ENCODE peak calls at places on chromosomes 3 and 15, in six cellular contexts. K is H1, L is SK-N-SH, G is GM12878, D is K562, H is HepG2. O is an unnamed sample.

GRCh38 chr3:108477511-108478147 is 32.8 kb downstream of the MYH15 start:
- DNase-seq in K (peak; percentile 66), L (peak; percentile 38), G (peak; percentile 12), D (peak; percentile 62), H (peak; percentile 52), O (peak; percentile 20)

GRCh38 chr3:159787191-159787590 is 201.4 kb upstream of the IL12A start:
- DNase-seq in K (no peak), L (no peak), G (no peak), D (no peak), H (peak; percentile 85), O (no peak)

GRCh38 chr15:29632671-29633406 is 189.4 kb downstream of the TJP1 start:
- DNase-seq in K (peak; percentile 22), L (no peak), G (no peak), D (no peak), H (no peak), O (no peak)

GRCh38 chr15:68494573-68495105 is 62.7 kb upstream of the ITGA11 start:
- DNase-seq in K (no peak), L (no peak), G (no peak), D (no peak), H (no peak), O (no peak)

GRCh38 chr3:51999861-52000260 is 4.2 kb upstream of the RPL29 start:
- DNase-seq in K (no peak), L (no peak), G (no peak), D (peak; percentile 67), H (no peak), O (no peak)

GRCh38 chr3:72395654-72396415 is 452.4 kb downstream of the SHQ1 start:
- DNase-seq in K (no peak), L (no peak), G (no peak), D (no peak), H (no peak), O (no peak)

GRCh38 chr3:20028846-20029430 is 11.3 kb upstream of the KAT2B start:
- DNase-seq in K (no peak), L (no peak), G (no peak), D (no peak), H (no peak), O (no peak)

GRCh38 chr3:17795733-17796132 is 53.3 kb upstream of the TBC1D5 start:
- DNase-seq in K (no peak), L (no peak), G (no peak), D (no peak), H (no peak), O (no peak)

GRCh38 chr3:151009981-151010380 is 37.5 kb upstream of the CLRN1 start:
- DNase-seq in K (no peak), L (no peak), G (no peak), D (no peak), H (no peak), O (no peak)

GRCh38 chr3:151012753-151013152 is 40.2 kb upstream of the CLRN1 start:
- DNase-seq in K (no peak), L (no peak), G (no peak), D (no peak), H (no peak), O (no peak)

GRCh38 chr3:151011427-151011826 is 38.9 kb upstream of the CLRN1 start:
- DNase-seq in K (no peak), L (no peak), G (no peak), D (no peak), H (no peak), O (no peak)

GRCh38 chr3:151009430-151009829 is 36.9 kb upstream of the CLRN1 start:
- DNase-seq in K (no peak), L (no peak), G (no peak), D (no peak), H (no peak), O (no peak)

GRCh38 chr3:151008699-151009098 is 36.2 kb upstream of the CLRN1 start:
- DNase-seq in K (no peak), L (peak; percentile 8), G (no peak), D (no peak), H (no peak), O (no peak)
- TF ChIP-seq GABPA in K (no peak), L (no peak), G (no peak), D (no peak), H (no peak), O (no peak)

DNA sequence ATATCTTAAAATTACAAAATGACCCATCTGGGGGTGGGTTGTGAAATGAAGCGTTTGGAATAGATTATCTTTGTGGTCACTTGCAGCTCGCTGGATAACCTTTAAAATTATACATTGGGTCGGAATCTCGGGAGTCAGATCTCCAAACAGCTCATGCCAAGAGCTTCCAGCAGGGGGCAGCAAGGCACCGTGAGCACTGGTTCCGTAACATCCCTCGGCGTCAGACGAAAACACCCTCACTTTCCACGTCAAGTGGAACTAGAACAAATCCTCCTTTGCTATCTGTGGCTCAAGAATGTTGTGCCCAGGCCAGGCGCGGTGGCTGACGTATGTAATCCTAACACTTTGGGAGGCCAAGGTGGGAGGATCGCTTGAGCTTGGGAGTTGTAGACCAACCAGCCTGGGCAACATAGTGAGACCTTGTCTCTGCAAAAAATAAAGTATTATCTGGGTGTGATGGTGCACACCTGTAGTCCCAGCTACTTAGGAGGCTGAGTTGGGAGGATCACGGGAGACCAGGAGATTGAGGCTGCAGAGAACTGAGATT is 31.1 kb downstream of the UMPS start:
- DNase-seq in K (peak; percentile 91), L (peak; percentile 77), G (peak; percentile 49), D (peak; percentile 77), H (peak; percentile 66), O (peak; percentile 38)
- TF ChIP-seq GABPA in K (no peak), L (no peak), G (no peak), D (no peak), H (no peak), O (no peak)

GRCh38 chr15:79844221-79844620 is 52.6 kb downstream of the MTHFS start:
- DNase-seq in K (no peak), L (no peak), G (no peak), D (no peak), H (no peak), O (no peak)

GRCh38 chr15:79853492-79854328 is 43.1 kb downstream of the MTHFS start:
- DNase-seq in K (peak; percentile 59), L (peak; percentile 60), G (peak; percentile 52), D (peak; percentile 88), H (peak; percentile 58), O (peak; percentile 71)

GRCh38 chr15:79846539-79846938 is 50.3 kb downstream of the MTHFS start:
- DNase-seq in K (no peak), L (no peak), G (no peak), D (no peak), H (peak; percentile 11), O (no peak)

DNA sequence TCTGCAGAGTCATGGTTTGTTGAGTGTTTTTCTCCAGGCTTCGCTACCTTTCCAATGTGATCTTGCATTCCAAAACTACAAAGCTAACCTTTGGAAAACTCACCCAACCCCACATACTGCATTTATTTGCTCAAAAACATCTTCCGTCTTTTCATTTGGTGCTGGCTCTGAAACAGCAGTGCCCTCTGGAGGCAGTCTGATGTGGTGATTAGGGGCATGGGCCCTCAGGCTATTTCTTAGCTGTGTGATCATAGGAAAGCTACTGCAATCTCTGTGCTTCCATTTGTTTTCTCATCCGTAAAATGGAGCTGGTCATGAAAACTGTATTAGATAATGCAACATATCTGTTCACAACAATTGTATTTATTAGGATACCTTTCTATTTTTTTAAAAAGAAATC is 47.0 kb downstream of the MTHFS start:
- DNase-seq in K (peak; percentile 58), L (peak; percentile 30), G (no peak), D (peak; percentile 37), H (peak; percentile 12), O (no peak)
- TF ChIP-seq GABPA in K (no peak), L (no peak), G (no peak), D (no peak), H (no peak), O (no peak)

GRCh38 chr3:54262541-54262940 is 140.2 kb downstream of the CACNA2D3 start:
- DNase-seq in K (no peak), L (no peak), G (no peak), D (no peak), H (no peak), O (peak; percentile 57)
- TF ChIP-seq GABPA in K (no peak), L (no peak), G (no peak), D (no peak), H (no peak), O (peak; percentile 11)

GRCh38 chr3:24494616-24495333 is at the start of gene THRB:
- DNase-seq in K (peak; percentile 82), L (peak; percentile 89), G (no peak), D (peak; percentile 85), H (peak; percentile 56), O (no peak)
- TF ChIP-seq GABPA in K (no peak), L (no peak), G (no peak), D (no peak), H (no peak), O (no peak)

GRCh38 chr15:70579766-70580165 is 183.6 kb downstream of the UACA start:
- DNase-seq in K (no peak), L (no peak), G (no peak), D (no peak), H (no peak), O (no peak)
- TF ChIP-seq GABPA in K (no peak), L (no peak), G (no peak), D (no peak), H (no peak), O (no peak)

GRCh38 chr3:71001303-71001702 is 582.2 kb downstream of the FOXP1 start:
- DNase-seq in K (no peak), L (no peak), G (no peak), D (no peak), H (no peak), O (no peak)

GRCh38 chr3:71002298-71002697 is 581.2 kb downstream of the FOXP1 start:
- DNase-seq in K (no peak), L (no peak), G (no peak), D (no peak), H (no peak), O (no peak)

GRCh38 chr3:71000483-71000882 is 583.0 kb downstream of the FOXP1 start:
- DNase-seq in K (no peak), L (no peak), G (no peak), D (no peak), H (no peak), O (no peak)

GRCh38 chr3:70996082-70996481 is 587.4 kb downstream of the FOXP1 start:
- DNase-seq in K (no peak), L (no peak), G (no peak), D (no peak), H (no peak), O (no peak)

DNA sequence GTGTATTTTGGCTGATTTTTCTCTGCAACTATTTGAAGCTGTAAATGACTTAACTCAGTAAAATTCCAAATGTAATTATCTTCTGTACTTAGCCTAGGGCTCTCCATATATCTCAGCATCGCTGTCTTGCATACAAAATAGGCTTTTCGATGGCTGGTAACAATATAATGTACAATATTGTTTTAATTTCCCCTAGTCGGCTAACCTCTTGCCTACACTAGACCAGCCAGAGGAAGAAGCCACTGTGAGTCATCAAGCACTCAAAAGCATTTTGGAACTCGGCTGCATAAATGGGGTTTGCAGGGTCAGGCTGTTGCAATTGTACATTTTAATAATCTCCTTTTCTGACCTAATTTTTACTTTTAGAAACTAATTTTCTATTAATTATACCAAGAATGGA is 583.8 kb downstream of the FOXP1 start:
- DNase-seq in K (no peak), L (peak; percentile 40), G (no peak), D (no peak), H (no peak), O (no peak)
- TF ChIP-seq GABPA in K (no peak), L (no peak), G (no peak), D (no peak), H (no peak), O (no peak)

DNA sequence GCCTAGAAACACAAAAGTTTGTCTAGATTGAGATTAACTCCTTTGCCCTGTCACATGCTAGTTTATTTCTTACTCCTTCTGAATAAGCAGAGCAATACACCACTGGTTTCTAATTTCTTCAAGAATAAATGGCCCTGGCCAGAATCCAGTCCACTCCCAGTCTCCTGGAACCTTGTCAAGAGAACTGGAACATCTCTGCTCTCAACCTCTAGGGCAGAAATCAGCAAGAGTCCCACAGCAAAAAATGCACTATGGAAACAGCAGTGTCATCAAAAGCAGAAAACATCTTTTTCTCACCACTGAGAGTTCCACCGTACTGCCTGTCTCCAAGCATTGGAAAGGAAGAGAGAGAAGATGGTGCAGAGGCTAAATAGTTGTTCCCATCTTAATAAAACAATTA is 35.9 kb upstream of the PPP2R3A start:
- DNase-seq in K (no peak), L (no peak), G (no peak), D (no peak), H (no peak), O (no peak)
- TF ChIP-seq GABPA in K (no peak), L (no peak), G (no peak), D (no peak), H (no peak), O (no peak)